ENCODE peak calls at places on chromosomes 13 and 19, in eight cellular contexts. L is HS-27A; N is frontal cortex; J is stimulated activated CD4-positive, alpha-beta T cell treated with anti-CD3 and anti-CD28 coated beads, Interleukin-4, amount 100 ng/mL, for 24 hours; K is transverse colon; Y is mesothelial cell of epicardium; M is A172; W is left ventricle myocardium superior. G is an unnamed sample.

GRCh38 chr13:24208314-24208713 is 47.8 kb downstream of the SPATA13 start:
- DNase-seq in K (no peak), M (peak; percentile 65), Y (no peak), L (no peak), W (no peak), N (no peak), J (no peak), G (peak; percentile 68)

GRCh38 chr19:48290341-48290922 is 20.6 kb downstream of the ZNF114 start:
- DNase-seq in K (no peak), N (no peak), Y (no peak), M (peak; percentile 55), J (no peak), L (no peak), W (no peak), G (peak; percentile 67)

GRCh38 chr19:28406966-28407365 is 806.0 kb downstream of the UQCRFS1 start:
- DNase-seq in K (no peak), M (no peak), N (no peak), Y (no peak), L (no peak), J (no peak), W (no peak), G (no peak)

GRCh38 chr13:66994097-66994496 is 236.0 kb downstream of the PCDH9 start:
- DNase-seq in W (peak; percentile 58), M (peak; percentile 67), L (peak; percentile 31), Y (peak; percentile 65), K (peak; percentile 15), N (peak; percentile 33), J (no peak), G (peak; percentile 86)

GRCh38 chr13:41017744-41018582 is 1.2 kb downstream of the ELF1 start:
- DNase-seq in J (no peak), N (no peak), K (no peak), L (no peak), M (no peak), Y (no peak), W (no peak), G (peak; percentile 14)

GRCh38 chr19:16417660-16418596 is 53.8 kb downstream of the EPS15L1 start:
- DNase-seq in N (no peak), W (peak; percentile 89), M (peak; percentile 54), K (peak; percentile 55), J (peak; percentile 66), Y (peak; percentile 72), L (no peak), G (peak; percentile 57)

GRCh38 chr13:34152409-34152808 is 334.5 kb downstream of the RFC3 start:
- DNase-seq in K (no peak), Y (no peak), M (peak; percentile 8), N (no peak), L (no peak), J (no peak), W (no peak), G (no peak)

GRCh38 chr13:110538632-110539031 is 22.9 kb downstream of the RAB20 start:
- DNase-seq in N (no peak), Y (no peak), W (peak; percentile 72), M (no peak), K (peak; percentile 45), L (no peak), J (no peak), G (no peak)